ENCODE peak calls at places on chromosomes 11 and 22, in four cellular contexts. Q, G, A and I are unnamed samples.

GRCh38 chr22:43404673-43405385 is 7.0 kb upstream of the MPPED1 start:
- DNase-seq in A (peak; percentile 34), G (peak; percentile 33), Q (no peak), I (no peak)

GRCh38 chr11:130827697-130828377 is 88.4 kb downstream of the SNX19 start:
- DNase-seq in A (no peak), G (no peak), Q (peak; percentile 82), I (no peak)

GRCh38 chr11:7577226-7577882 is 63.6 kb downstream of the PPFIBP2 start:
- DNase-seq in G (no peak), A (no peak), Q (no peak), I (no peak)

GRCh38 chr11:118227865-118228785 is 3.3 kb upstream of the JAML start:
- DNase-seq in G (no peak), Q (no peak), A (no peak), I (no peak)

GRCh38 chr11:85809881-85810280 is 1.1 kb downstream of the SYTL2 start:
- DNase-seq in A (no peak), G (no peak), Q (no peak), I (peak; percentile 9)

GRCh38 chr22:37643225-37643847 is 3.9 kb downstream of the SH3BP1 start:
- DNase-seq in A (peak; percentile 69), Q (peak; percentile 57), G (peak; percentile 90), I (peak; percentile 82)

GRCh38 chr11:2885017-2885675 is 429 bp downstream of the CDKN1C start:
- DNase-seq in Q (peak; percentile 36), G (peak; percentile 75), A (peak; percentile 69), I (peak; percentile 11)

GRCh38 chr11:117851852-117852251 is 24.6 kb downstream of the FXYD6 start:
- DNase-seq in G (no peak), A (peak; percentile 16), Q (no peak), I (no peak)

GRCh38 chr11:26703792-26704191 is 18.1 kb downstream of the SLC5A12 start:
- DNase-seq in A (no peak), Q (no peak), G (no peak), I (no peak)

GRCh38 chr11:124481365-124482323 is 36.1 kb upstream of the OR8B8 start:
- DNase-seq in G (no peak), A (peak; percentile 24), Q (peak; percentile 52), I (no peak)

GRCh38 chr11:129251067-129251466 is 58.9 kb upstream of the ARHGAP32 start:
- DNase-seq in Q (peak; percentile 56), A (no peak), G (no peak), I (no peak)

GRCh38 chr11:131637469-131638175 is 267.2 kb downstream of the NTM start:
- DNase-seq in A (no peak), G (no peak), Q (no peak), I (no peak)

GRCh38 chr11:1163321-1163910 is 5.7 kb downstream of the MUC5AC start:
- DNase-seq in A (no peak), Q (no peak), G (no peak), I (no peak)

GRCh38 chr22:37442537-37442936 is 15.3 kb upstream of the ELFN2 start:
- DNase-seq in G (no peak), A (no peak), Q (peak; percentile 45), I (no peak)

GRCh38 chr11:18802381-18803257 is 11.0 kb upstream of the PTPN5 start:
- DNase-seq in A (peak; percentile 27), G (no peak), Q (peak; percentile 71), I (no peak)

GRCh38 chr11:78069465-78069864 is 5.8 kb downstream of the THRSP start:
- DNase-seq in Q (no peak), G (no peak), A (no peak), I (no peak)

GRCh38 chr11:68581439-68581838 is 102.9 kb upstream of the GAL start:
- DNase-seq in Q (no peak), A (no peak), G (peak; percentile 64), I (no peak)

GRCh38 chr11:36818410-36818809 is 220.4 kb upstream of the RAG2 start:
- DNase-seq in A (no peak), Q (no peak), G (no peak), I (no peak)

GRCh38 chr11:74493816-74494630 is 499 bp upstream of the LIPT2 start:
- DNase-seq in Q (peak; percentile 47), G (no peak), A (no peak), I (no peak)

GRCh38 chr11:63683133-63683991 is 2.1 kb downstream of the RTN3 start:
- DNase-seq in Q (peak; percentile 53), A (no peak), G (no peak), I (no peak)

GRCh38 chr11:119356349-119357031 is 10.0 kb upstream of the MFRP start:
- DNase-seq in A (peak; percentile 75), Q (peak; percentile 66), G (peak; percentile 89), I (peak; percentile 68)

GRCh38 chr11:15688351-15688792 is 573.6 kb downstream of the INSC start:
- DNase-seq in G (no peak), Q (peak; percentile 68), A (peak; percentile 20), I (no peak)

GRCh38 chr11:75946531-75947530 is 131.8 kb downstream of the UVRAG start:
- DNase-seq in A (no peak), Q (peak; percentile 60), G (no peak), I (no peak)

GRCh38 chr11:73257342-73258103 is 14.6 kb upstream of the P2RY6 start:
- DNase-seq in G (peak; percentile 68), Q (peak; percentile 91), A (peak; percentile 52), I (no peak)

GRCh38 chr22:22397292-22397870 is 111.2 kb downstream of the ZNF280B start:
- DNase-seq in A (peak; percentile 72), G (no peak), Q (no peak), I (no peak)

GRCh38 chr22:16806401-16806800 is 18.8 kb downstream of the XKR3 start:
- DNase-seq in G (no peak), Q (no peak), A (no peak), I (no peak)

GRCh38 chr11:76237914-76238313 is 31.6 kb upstream of the WNT11 start:
- DNase-seq in Q (peak; percentile 13), G (no peak), A (no peak), I (no peak)

GRCh38 chr11:2301631-2302272 is at the start of the genes C11orf21 and TSPAN32:
- DNase-seq in G (peak; percentile 82), A (peak; percentile 25), Q (peak; percentile 3), I (peak; percentile 56)

GRCh38 chr11:120096756-120097191 is 41.1 kb downstream of the TRIM29 start:
- DNase-seq in A (no peak), G (no peak), Q (no peak), I (no peak)

DNA sequence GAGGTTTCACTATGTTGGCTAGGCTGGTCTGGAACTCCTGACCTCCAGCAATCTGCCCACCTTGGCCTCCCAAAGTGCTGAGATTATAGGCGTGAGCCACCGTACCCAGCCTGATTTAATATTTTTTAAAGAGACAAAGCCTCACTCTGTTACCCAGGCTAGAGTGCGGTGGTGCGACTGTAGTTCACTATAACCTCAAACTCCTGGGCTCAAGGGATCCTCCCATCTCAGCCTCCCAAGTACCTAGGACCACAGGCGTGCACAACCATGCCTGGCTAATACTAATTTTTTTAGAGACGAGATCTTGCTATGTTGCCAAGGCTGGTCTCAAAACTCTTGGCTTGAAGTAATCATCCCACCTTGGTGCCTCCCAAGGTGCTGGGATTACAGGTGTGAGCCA is 13.5 kb downstream of the GTPBP1 start:
- DNase-seq in Q (no peak), A (no peak), G (no peak), I (no peak)
- H3K27ac ChIP-seq in Q (peak overlapping the region; percentile 19), A (peak overlapping the region; percentile 34), G (peak overlapping the region; percentile 26), I (no peak overlapping the region)

GRCh38 chr11:69683764-69684333 is 8.7 kb upstream of the LTO1 start:
- DNase-seq in Q (no peak), A (no peak), G (no peak), I (no peak)
- TF ChIP-seq CTCF in Q (peak; percentile 30), A (no peak), G (peak; percentile 38), I (no peak)

GRCh38 chr22:33923033-33923432 is 2.8 kb upstream of the LARGE1 start:
- DNase-seq in Q (peak; percentile 28), A (no peak), G (no peak), I (no peak)
- H3K27ac ChIP-seq in Q (no peak overlapping the region), A (peak overlapping the region; percentile 80), G (no peak overlapping the region), I (no peak overlapping the region)

GRCh38 chr22:28741758-28742561 is at the start of the genes CHEK2 and HSCB:
- DNase-seq in G (peak; percentile 98), A (peak; percentile 99), Q (peak; percentile 99), I (peak; percentile 94)
- TF ChIP-seq CTCF in G (no peak), A (no peak), Q (no peak), I (no peak)

GRCh38 chr22:45997077-45997774 is 20.3 kb upstream of the WNT7B start:
- DNase-seq in Q (peak; percentile 95), G (peak; percentile 86), A (peak; percentile 76), I (no peak)
- H3K27ac ChIP-seq in Q (peak overlapping the region; percentile 97), G (peak overlapping the region; percentile 84), A (peak overlapping the region; percentile 70), I (no peak overlapping the region)